ENCODE peak calls at places on chromosomes 2 and 18, in six cellular contexts. G is GM12865, Q is left ventricle myocardium inferior, U is ovary, S is left lung, L is colonic mucosa. V is an unnamed sample.

GRCh38 chr2:205683991-205684390 is 1.7 kb downstream of the NRP2 start:
- DNase-seq in G (no peak), Q (no peak), U (no peak), S (no peak), L (no peak), V (no peak)

GRCh38 chr2:235594041-235594440 is 100.2 kb downstream of the AGAP1 start:
- DNase-seq in G (peak; percentile 38), Q (no peak), U (no peak), S (no peak), L (no peak), V (no peak)

GRCh38 chr18:54206447-54206846 is 18.0 kb downstream of the MBD2 start:
- DNase-seq in G (no peak), Q (no peak), U (no peak), S (no peak), L (no peak), V (no peak)

GRCh38 chr2:202632682-202633081 is 2.1 kb upstream of the FAM117B start:
- DNase-seq in G (no peak), Q (peak; percentile 36), U (peak; percentile 72), S (no peak), L (no peak), V (no peak)

GRCh38 chr18:39205565-39205964 is 1640.0 kb upstream of the CELF4 start:
- DNase-seq in G (peak; percentile 38), Q (no peak), U (no peak), S (no peak), L (no peak), V (no peak)

GRCh38 chr2:217099561-217099960 is 239.7 kb upstream of the TNP1 start:
- DNase-seq in G (no peak), Q (peak; percentile 32), U (no peak), S (no peak), L (no peak), V (no peak)

GRCh38 chr2:136116111-136116812 is 1.7 kb downstream of the CXCR4 start:
- DNase-seq in G (peak; percentile 49), Q (peak; percentile 62), U (no peak), S (peak; percentile 85), L (peak; percentile 61), V (peak; percentile 87)

GRCh38 chr2:36338124-36338826 is 17.3 kb upstream of the CRIM1 start:
- DNase-seq in G (no peak), Q (no peak), U (no peak), S (no peak), L (no peak), V (no peak)

GRCh38 chr2:136025057-136025973 is 39.9 kb upstream of the DARS1 start:
- DNase-seq in G (peak; percentile 33), Q (peak; percentile 77), U (peak; percentile 20), S (peak; percentile 78), L (peak; percentile 65), V (peak; percentile 82)

GRCh38 chr2:44358498-44358897 is 2.8 kb downstream of the PREPL start:
- DNase-seq in G (peak; percentile 83), Q (no peak), U (no peak), S (peak; percentile 76), L (peak; percentile 37), V (peak; percentile 71)

GRCh38 chr18:8627540-8627939 is 18.3 kb downstream of the RAB12 start:
- DNase-seq in G (no peak), Q (no peak), U (no peak), S (no peak), L (no peak), V (no peak)

GRCh38 chr2:127431408-127432023 is 13.3 kb downstream of the PROC start:
- DNase-seq in G (no peak), Q (no peak), U (no peak), S (no peak), L (no peak), V (no peak)

GRCh38 chr2:61460168-61460567 is 10.7 kb downstream of the USP34 start:
- DNase-seq in G (no peak), Q (no peak), U (no peak), S (no peak), L (no peak), V (no peak)

GRCh38 chr2:241412144-241412543 is 56.1 kb downstream of the FARP2 start:
- DNase-seq in G (no peak), Q (no peak), U (no peak), S (no peak), L (peak; percentile 82), V (no peak)

GRCh38 chr2:36921984-36922383 is 44.4 kb downstream of the STRN start:
- DNase-seq in G (no peak), Q (no peak), U (no peak), S (no peak), L (no peak), V (no peak)

GRCh38 chr2:74448771-74449170 is 6.1 kb upstream of the INO80B start:
- DNase-seq in G (no peak), Q (no peak), U (no peak), S (no peak), L (no peak), V (no peak)

GRCh38 chr2:230938516-230939065 is 13.5 kb upstream of the GPR55 start:
- DNase-seq in G (no peak), Q (no peak), U (no peak), S (no peak), L (no peak), V (peak; percentile 30)

GRCh38 chr2:53787911-53788289 is 1.1 kb downstream of the ERLEC1 start:
- DNase-seq in G (no peak), Q (no peak), U (no peak), S (no peak), L (no peak), V (no peak)

GRCh38 chr18:45266023-45266422 is 349.3 kb upstream of the SLC14A2 start:
- DNase-seq in G (no peak), Q (no peak), U (no peak), S (no peak), L (no peak), V (no peak)

GRCh38 chr2:54531558-54531957 is 75.4 kb downstream of the SPTBN1 start:
- DNase-seq in G (no peak), Q (no peak), U (no peak), S (no peak), L (no peak), V (no peak)

GRCh38 chr2:159096896-159097295 is 128.5 kb downstream of the TANC1 start:
- DNase-seq in G (no peak), Q (no peak), U (no peak), S (no peak), L (no peak), V (no peak)

GRCh38 chr2:54665436-54665856 is 58.0 kb upstream of the EML6 start:
- DNase-seq in G (peak; percentile 60), Q (no peak), U (no peak), S (no peak), L (peak; percentile 54), V (no peak)

GRCh38 chr2:60819936-60820335 is 61.4 kb upstream of the REL start:
- DNase-seq in G (no peak), Q (no peak), U (no peak), S (no peak), L (no peak), V (no peak)

GRCh38 chr2:8045081-8045614 is 636.7 kb upstream of the ID2 start:
- DNase-seq in G (no peak), Q (no peak), U (no peak), S (no peak), L (no peak), V (no peak)

GRCh38 chr18:68275616-68276015 is 439.3 kb downstream of the TMX3 start:
- DNase-seq in G (no peak), Q (no peak), U (no peak), S (no peak), L (no peak), V (no peak)

GRCh38 chr18:65750421-65751144 is at the start of gene CDH7:
- DNase-seq in G (no peak), Q (no peak), U (peak; percentile 6), S (no peak), L (no peak), V (peak; percentile 35)

GRCh38 chr18:9321709-9322108 is 12.9 kb upstream of the TWSG1 start:
- DNase-seq in G (no peak), Q (no peak), U (no peak), S (no peak), L (no peak), V (no peak)

GRCh38 chr2:197240713-197241050 is 69.9 kb downstream of the ANKRD44 start:
- DNase-seq in G (no peak), Q (no peak), U (no peak), S (no peak), L (no peak), V (no peak)

GRCh38 chr2:190979906-190980629 is 33.9 kb downstream of the STAT1 start:
- DNase-seq in G (no peak), Q (peak; percentile 78), U (peak; percentile 79), S (peak; percentile 83), L (peak; percentile 49), V (peak; percentile 76)

GRCh38 chr2:127590386-127591190 is 55.1 kb downstream of the MYO7B start:
- DNase-seq in G (no peak), Q (no peak), U (no peak), S (no peak), L (no peak), V (no peak)

GRCh38 chr2:230209422-230210051 is 10.2 kb downstream of the SP110 start:
- DNase-seq in G (peak; percentile 53), Q (no peak), U (no peak), S (no peak), L (no peak), V (no peak)

GRCh38 chr2:68476454-68476853 is 9.1 kb downstream of the APLF start:
- DNase-seq in G (no peak), Q (no peak), U (no peak), S (no peak), L (no peak), V (no peak)
- H3K4me3 ChIP-seq in G (no peak overlapping the region), Q (no peak overlapping the region), U (no peak overlapping the region), S (no peak overlapping the region), L (no peak overlapping the region), V (no peak overlapping the region)

GRCh38 chr18:3100498-3101132 is 87.7 kb upstream of the LPIN2 start:
- DNase-seq in G (no peak), Q (no peak), U (no peak), S (no peak), L (no peak), V (no peak)
- H3K4me3 ChIP-seq in G (no peak overlapping the region), Q (no peak overlapping the region), U (no peak overlapping the region), S (no peak overlapping the region), L (no peak overlapping the region), V (no peak overlapping the region)

GRCh38 chr18:76691800-76692199 is 130.6 kb upstream of the ZNF236 start:
- DNase-seq in G (no peak), Q (no peak), U (no peak), S (no peak), L (no peak), V (no peak)
- H3K4me3 ChIP-seq in G (no peak overlapping the region), Q (no peak overlapping the region), U (no peak overlapping the region), S (no peak overlapping the region), L (no peak overlapping the region), V (no peak overlapping the region)

DNA sequence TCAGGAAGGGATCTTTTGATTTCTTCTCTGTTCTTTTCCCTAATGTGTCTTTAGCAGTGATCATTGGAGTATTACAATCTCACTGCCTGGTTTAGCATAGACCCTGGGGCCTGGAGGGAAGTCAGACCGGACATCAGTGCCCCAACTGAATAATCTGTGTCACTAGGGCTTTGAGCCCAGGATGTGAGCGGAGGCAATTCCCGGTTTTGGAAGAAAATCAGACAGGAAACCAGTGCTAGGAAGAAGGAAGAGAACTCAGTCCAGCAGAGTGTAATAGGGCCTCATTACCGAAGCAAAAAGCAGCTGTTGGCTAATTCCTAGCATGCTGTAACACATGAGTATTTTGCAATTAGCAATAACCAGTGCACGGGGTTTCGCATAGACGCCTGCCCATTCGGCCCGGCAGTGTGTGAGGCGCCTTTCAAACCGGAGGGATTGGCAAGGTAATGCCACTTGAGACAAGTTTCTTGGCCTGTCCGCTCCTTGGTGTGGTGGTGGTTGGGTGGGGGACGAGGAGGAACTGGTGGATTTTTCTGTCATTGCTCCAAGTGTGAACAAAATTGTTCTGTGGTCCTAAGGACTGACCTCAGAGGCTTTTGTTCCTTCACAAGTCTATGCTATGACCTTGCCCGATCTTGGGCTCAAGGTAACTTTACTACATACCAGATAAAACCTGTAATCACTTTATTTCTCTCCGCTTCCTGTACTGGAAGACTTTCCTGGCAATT is 2.8 kb downstream of the FOSL2 start:
- DNase-seq in G (no peak), Q (peak; percentile 46), U (peak; percentile 72), S (peak; percentile 67), L (peak; percentile 68), V (peak; percentile 78)
- H3K4me3 ChIP-seq in G (no peak overlapping the region), Q (peak overlapping the region; percentile 84), U (peak overlapping the region; percentile 85), S (peak overlapping the region; percentile 93), L (peak overlapping the region; percentile 85), V (peak overlapping the region; percentile 95)